ENCODE peak calls at places on chromosomes 13 and 19, in four cellular contexts. B, I, N and H are unnamed samples.

GRCh38 chr13:98940325-98940724 is 37.5 kb downstream of the DOCK9 start:
- DNase-seq in B (no peak), I (no peak), N (no peak), H (no peak)

GRCh38 chr13:43572601-43573360 is 214.0 kb downstream of the ENOX1 start:
- DNase-seq in B (peak; percentile 25), I (no peak), N (no peak), H (no peak)

GRCh38 chr19:44212865-44213346 is 574 bp downstream of the ZNF227 start:
- DNase-seq in B (peak; percentile 55), I (no peak), N (no peak), H (no peak)

GRCh38 chr13:40480915-40481525 is 185.4 kb downstream of the FOXO1 start:
- DNase-seq in B (no peak), I (no peak), N (no peak), H (no peak)

GRCh38 chr13:111216166-111216960 is 101.3 kb downstream of the ARHGEF7 start:
- DNase-seq in B (peak; percentile 27), I (no peak), N (no peak), H (no peak)

GRCh38 chr13:20553309-20553708 is 13.6 kb upstream of the IFT88 start:
- DNase-seq in B (no peak), I (no peak), N (no peak), H (no peak)

GRCh38 chr19:55304279-55304978 is 20.6 kb downstream of the BRSK1 start:
- DNase-seq in B (no peak), I (no peak), N (no peak), H (no peak)

GRCh38 chr19:56258272-56258671 is 14.3 kb upstream of the EDDM13 start:
- DNase-seq in B (no peak), I (no peak), N (no peak), H (no peak)

GRCh38 chr13:30629527-30629926 is 11.8 kb downstream of the USPL1 start:
- DNase-seq in B (no peak), I (no peak), N (no peak), H (no peak)

GRCh38 chr13:42275098-42275471 is 3.1 kb downstream of the AKAP11 start:
- DNase-seq in B (no peak), I (no peak), N (no peak), H (no peak)

GRCh38 chr19:30083701-30084156 is 141.7 kb downstream of the URI1 start:
- DNase-seq in B (no peak), I (no peak), N (no peak), H (no peak)

GRCh38 chr13:45721203-45721731 is 19.1 kb downstream of the CBY2 start:
- DNase-seq in B (no peak), I (no peak), N (no peak), H (no peak)

GRCh38 chr13:52845334-52845761 is 3.1 kb downstream of the PCDH8 start:
- DNase-seq in B (no peak), I (no peak), N (no peak), H (no peak)

GRCh38 chr13:77185721-77186120 is 141.2 kb downstream of the MYCBP2 start:
- DNase-seq in B (no peak), I (no peak), N (no peak), H (no peak)

GRCh38 chr19:49773663-49774305 is 7.0 kb downstream of the AP2A1 start:
- DNase-seq in B (no peak), I (no peak), N (no peak), H (no peak)

GRCh38 chr19:42281175-42282035 is 12.4 kb downstream of the CIC start:
- DNase-seq in B (peak; percentile 41), I (peak; percentile 72), N (no peak), H (no peak)

GRCh38 chr19:51971624-51972023 is 15.0 kb downstream of the ZNF350 start:
- DNase-seq in B (peak; percentile 13), I (no peak), N (no peak), H (no peak)

GRCh38 chr19:21434516-21434915 is 37.6 kb downstream of the ZNF493 start:
- DNase-seq in B (no peak), I (no peak), N (no peak), H (no peak)
- H3K9me3 ChIP-seq in B (peaks cover 23% of the 10 kb centered on the region), I (no peaks in the 10 kb centered on the region), N (peaks cover 12% of the 10 kb centered on the region), H (no peaks in the 10 kb centered on the region)

GRCh38 chr13:32577032-32577431 is 9.2 kb upstream of the PDS5B start:
- DNase-seq in B (no peak), I (no peak), N (no peak), H (no peak)
- H3K9me3 ChIP-seq in B (peaks cover 3% of the 10 kb centered on the region), I (no peaks in the 10 kb centered on the region), N (peaks cover 4% of the 10 kb centered on the region), H (peaks cover 7% of the 10 kb centered on the region)

GRCh38 chr19:53237114-53237777 is 17.4 kb downstream of the ZNF677 start:
- DNase-seq in B (no peak), I (no peak), N (no peak), H (no peak)
- H3K9me3 ChIP-seq in B (peaks cover 51% of the 10 kb centered on the region), I (peaks cover 3% of the 10 kb centered on the region), N (peaks cover 98% of the 10 kb centered on the region), H (peaks cover 100% of the 10 kb centered on the region)

GRCh38 chr19:12325690-12326089 is 7.7 kb downstream of the ZNF563 start:
- DNase-seq in B (no peak), I (no peak), N (no peak), H (no peak)
- H3K9me3 ChIP-seq in B (peaks cover 23% of the 10 kb centered on the region), I (no peaks in the 10 kb centered on the region), N (peaks cover 3% of the 10 kb centered on the region), H (peaks cover 36% of the 10 kb centered on the region)